ENCODE peak calls at places on chromosome 14, in six cellular contexts. P, O, W, Y, B and X are unnamed samples.

GRCh38 chr14:22523283-22523682 is 65.7 kb downstream of the DAD1 start:
- DNase-seq in Y (no peak), P (no peak), W (no peak), O (no peak), B (no peak), X (no peak)

GRCh38 chr14:74898694-74899093 is 17.0 kb downstream of the DLST start:
- DNase-seq in O (no peak), W (no peak), B (no peak), Y (peak), P (no peak), X (no peak)

GRCh38 chr14:91810699-91811098 is 56.6 kb downstream of the TC2N start:
- DNase-seq in O (no peak), W (no peak), P (no peak), B (no peak), Y (no peak), X (no peak)

GRCh38 chr14:44462372-44462771 is 44.7 kb downstream of the FSCB start:
- DNase-seq in P (no peak), O (no peak), Y (no peak), W (no peak), B (no peak), X (no peak)

GRCh38 chr14:105260826-105261438 is 12.6 kb downstream of the BTBD6 start:
- DNase-seq in O (no peak), B (no peak), P (no peak), W (no peak), Y (no peak), X (no peak)

GRCh38 chr14:50926851-50927386 is 17.4 kb downstream of the PYGL start:
- DNase-seq in Y (no peak), O (no peak), W (peak), B (peak), P (no peak), X (peak)

GRCh38 chr14:73491256-73491976 is 683 bp downstream of the RIOX1 start:
- DNase-seq in W (peak), O (peak), Y (peak), B (peak), P (no peak), X (peak)

GRCh38 chr14:75831455-75831854 is 150.3 kb downstream of the TGFB3 start:
- DNase-seq in O (no peak), P (no peak), Y (peak), B (peak), W (no peak), X (peak)

GRCh38 chr14:39957987-39958386 is 525.8 kb upstream of the FBXO33 start:
- DNase-seq in O (no peak), W (no peak), Y (no peak), B (no peak), P (no peak), X (no peak)

GRCh38 chr14:55579724-55580400 is at the start of gene KTN1:
- DNase-seq in W (peak), O (peak), P (no peak), Y (peak), B (peak), X (peak)
- TF ChIP-seq MYC in W (no peak), O (peak), P (no peak), Y (peak), B (peak), X (no peak)

DNA sequence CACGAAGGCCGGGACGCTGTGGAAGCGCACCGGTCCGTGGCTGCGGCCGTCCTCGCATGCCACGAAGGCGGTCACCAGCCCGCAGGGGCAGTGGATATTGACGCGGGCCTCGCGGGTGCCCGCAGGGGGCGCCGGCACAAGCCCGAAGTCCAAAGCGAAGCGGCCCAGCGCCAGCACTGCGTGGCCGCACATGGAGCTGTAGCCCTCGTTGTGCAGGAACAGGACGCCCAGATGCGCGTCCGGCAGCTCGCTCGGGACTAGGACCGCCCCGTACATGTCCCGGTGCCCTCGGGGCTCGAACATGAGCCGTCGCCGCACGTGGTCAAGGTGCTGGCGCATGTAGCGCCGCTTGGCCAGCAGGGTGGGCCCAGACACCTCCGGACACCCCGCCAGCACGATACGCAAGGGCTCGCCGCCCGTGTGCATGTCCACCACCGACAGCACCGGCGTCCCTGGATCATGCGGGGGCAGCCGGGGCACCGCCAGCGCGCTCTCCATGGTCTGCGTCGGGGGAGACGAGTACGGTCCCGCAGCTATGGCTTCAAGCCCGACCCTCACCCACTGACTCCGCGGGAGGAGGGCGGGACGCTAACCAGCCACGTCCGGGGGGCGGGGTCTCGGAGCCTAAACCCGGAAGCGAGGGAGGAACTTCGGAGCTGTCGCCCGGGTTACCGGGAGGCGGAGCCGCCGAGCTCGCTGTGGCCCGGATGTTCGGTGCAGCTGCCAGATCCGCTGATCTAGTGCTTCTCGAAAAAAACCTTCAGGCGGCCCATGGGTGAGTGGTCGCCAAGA is at the start of the genes JKAMP and L3HYPDH:
- DNase-seq in Y (peak), B (peak), W (peak), P (peak), O (peak), X (peak)
- TF ChIP-seq POLR2A in Y (peak), B (peak), W (peak), P (peak), O (peak), X (peak)

GRCh38 chr14:51981218-51981854 is 8.0 kb upstream of the RTRAF start:
- DNase-seq in W (no peak), O (no peak), B (no peak), Y (no peak), P (no peak), X (no peak)

GRCh38 chr14:51978566-51979398 is 10.6 kb upstream of the RTRAF start:
- DNase-seq in O (peak), P (peak), B (peak), Y (peak), W (peak), X (peak)

GRCh38 chr14:51977075-51977474 is 12.3 kb upstream of the RTRAF start:
- DNase-seq in Y (no peak), W (no peak), B (no peak), O (no peak), P (no peak), X (no peak)

GRCh38 chr14:51979399-51979709 is 10.0 kb upstream of the RTRAF start:
- DNase-seq in W (no peak), B (no peak), O (no peak), Y (no peak), P (no peak), X (no peak)
- TF ChIP-seq CTCF in W (no peak), B (peak), O (peak), Y (no peak), P (no peak), X (no peak)

GRCh38 chr14:64723691-64724577 is 19.7 kb downstream of the PLEKHG3 start:
- DNase-seq in B (no peak), Y (no peak), W (no peak), P (no peak), O (no peak), X (no peak)
- TF ChIP-seq MYC in B (no peak), Y (no peak), W (no peak), P (no peak), O (no peak), X (no peak)

DNA sequence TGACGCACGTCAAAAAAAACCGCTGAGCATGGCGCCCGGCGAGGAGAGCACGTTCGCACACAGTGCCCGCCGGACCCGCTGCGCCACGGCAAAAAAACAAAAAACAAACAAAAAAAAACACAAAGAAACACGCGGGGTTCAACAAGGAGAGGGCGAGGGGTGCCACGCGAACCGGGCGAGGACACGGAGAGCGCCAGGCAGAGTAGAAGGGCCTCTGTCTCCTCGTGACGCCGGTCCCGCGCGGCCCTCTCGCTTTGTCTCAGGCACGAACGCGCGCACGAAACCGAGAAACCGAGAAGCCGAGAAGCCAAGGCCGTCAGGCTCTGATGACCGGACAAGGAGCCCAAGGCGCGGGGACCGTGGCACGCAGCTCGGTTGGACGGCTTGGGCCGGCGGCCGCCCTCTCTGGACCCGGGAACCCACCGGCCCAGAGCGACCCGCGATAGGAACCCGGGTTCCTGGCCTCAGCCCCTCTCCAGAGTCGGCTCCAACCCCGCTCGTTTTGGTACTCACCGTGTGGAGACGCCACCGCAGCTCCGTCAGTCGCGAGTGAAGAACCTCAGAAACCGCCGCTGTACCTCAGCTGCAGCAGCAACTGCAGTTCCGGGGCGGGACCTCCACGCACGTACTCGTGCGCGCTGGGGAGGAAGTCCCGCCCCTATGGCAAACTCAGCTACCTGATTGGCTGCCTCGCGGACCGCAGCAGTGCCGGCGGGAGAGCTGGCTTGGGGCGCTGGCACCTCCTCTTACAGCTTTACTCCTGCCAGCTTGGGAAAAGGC is at the start of the genes DDX24 and IFI27L1:
- DNase-seq in O (peak), P (peak), W (peak), B (peak), Y (peak), X (peak)
- TF ChIP-seq POLR2A in O (peak), P (peak), W (peak), B (peak), Y (peak), X (peak)

GRCh38 chr14:56135668-56136067 is 17.5 kb downstream of the PELI2 start:
- DNase-seq in O (no peak), Y (no peak), W (no peak), P (no peak), B (no peak), X (no peak)

GRCh38 chr14:56137842-56138241 is 19.6 kb downstream of the PELI2 start:
- DNase-seq in P (no peak), O (no peak), W (no peak), Y (no peak), B (no peak), X (no peak)

GRCh38 chr14:56136571-56137498 is 18.6 kb downstream of the PELI2 start:
- DNase-seq in P (no peak), O (no peak), B (no peak), W (no peak), Y (no peak), X (no peak)

GRCh38 chr14:56133547-56133946 is 15.3 kb downstream of the PELI2 start:
- DNase-seq in W (no peak), B (no peak), Y (no peak), P (no peak), O (no peak), X (no peak)

GRCh38 chr14:56135001-56135400 is 16.8 kb downstream of the PELI2 start:
- DNase-seq in W (no peak), B (no peak), O (no peak), Y (no peak), P (no peak), X (no peak)
- TF ChIP-seq CTCF in W (no peak), B (no peak), O (no peak), Y (no peak), P (no peak), X (no peak)

GRCh38 chr14:58272589-58273372 is 25.6 kb upstream of the ARID4A start:
- DNase-seq in P (no peak), O (peak), W (peak), B (peak), Y (peak), X (peak)
- TF ChIP-seq MYC in P (no peak), O (no peak), W (no peak), B (no peak), Y (no peak), X (no peak)

DNA sequence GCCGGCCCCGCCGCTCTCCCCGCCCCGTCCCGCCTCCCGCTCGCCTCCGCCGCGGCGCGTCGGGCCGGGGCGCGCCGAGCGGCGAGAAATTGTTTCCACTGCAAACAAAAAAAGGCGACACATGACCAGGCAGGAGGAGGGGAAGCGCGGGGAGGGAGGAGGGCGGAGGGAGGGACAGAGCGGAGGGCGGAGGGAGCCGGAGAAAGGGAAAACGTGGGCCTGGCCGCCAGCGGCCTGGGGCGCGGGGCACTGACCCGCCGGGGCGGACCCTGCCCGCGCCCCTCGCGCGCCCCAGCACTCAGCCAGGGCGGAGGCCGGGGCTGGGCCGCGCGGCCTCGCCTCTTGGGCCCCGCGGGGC is at the start of gene FOXN3:
- DNase-seq in O (peak), W (peak), Y (peak), B (peak), P (no peak), X (peak)
- TF ChIP-seq POLR2A in O (no peak), W (no peak), Y (no peak), B (no peak), P (no peak), X (no peak)

GRCh38 chr14:23931705-23932314 is 21.8 kb upstream of the DHRS4 start:
- DNase-seq in O (no peak), W (no peak), B (peak), Y (no peak), P (no peak), X (no peak)

GRCh38 chr14:23929131-23929530 is 24.4 kb upstream of the DHRS4 start:
- DNase-seq in O (no peak), Y (no peak), B (no peak), P (no peak), W (no peak), X (no peak)

GRCh38 chr14:23932639-23933038 is 20.9 kb upstream of the DHRS4 start:
- DNase-seq in B (peak), P (no peak), Y (no peak), W (no peak), O (no peak), X (no peak)

GRCh38 chr14:23929822-23930294 is 23.7 kb upstream of the DHRS4 start:
- DNase-seq in B (peak), W (peak), O (peak), P (peak), Y (peak), X (peak)

GRCh38 chr14:23930742-23931141 is 22.8 kb upstream of the DHRS4 start:
- DNase-seq in O (no peak), Y (no peak), B (no peak), P (no peak), W (no peak), X (no peak)
- TF ChIP-seq CTCF in O (no peak), Y (no peak), B (no peak), P (no peak), W (no peak), X (no peak)

DNA sequence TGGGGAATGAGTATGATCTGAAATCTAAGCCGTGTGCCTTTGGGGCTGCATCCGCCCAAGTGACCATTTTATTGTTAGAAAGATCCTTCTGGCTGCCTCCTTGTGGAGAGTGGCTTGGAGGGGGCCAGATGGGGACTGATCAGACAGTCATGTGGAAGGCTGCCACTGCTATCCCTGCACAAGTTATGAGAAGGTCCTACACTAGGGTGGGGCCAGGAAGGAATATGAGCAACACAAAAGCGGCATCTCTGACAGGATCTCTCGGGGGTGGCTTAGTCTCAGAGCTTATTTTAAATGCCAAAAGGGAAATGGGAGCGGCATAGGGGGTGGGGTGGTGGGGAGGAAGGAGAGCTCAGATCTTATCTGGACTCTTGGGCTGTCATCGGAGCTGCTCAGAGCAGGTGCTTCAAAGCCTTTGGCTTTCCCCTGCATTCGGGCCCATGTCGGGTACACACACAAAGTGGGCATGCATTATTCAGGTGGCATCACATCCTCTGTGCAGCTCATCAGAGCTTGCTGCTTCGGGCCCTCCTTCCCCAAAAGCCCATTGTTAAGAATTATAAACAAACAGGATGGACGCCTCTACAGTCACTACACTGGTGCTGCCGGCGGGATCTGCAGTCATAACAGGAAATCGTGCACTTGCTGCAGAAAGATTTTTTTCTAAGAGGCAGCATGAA is 805.4 kb downstream of the VRK1 start:
- DNase-seq in O (no peak), Y (no peak), B (no peak), W (no peak), P (no peak), X (no peak)
- TF ChIP-seq MYC in O (no peak), Y (no peak), B (no peak), W (no peak), P (no peak), X (no peak)